ENCODE peak calls at places on chromosomes 11 and 22, in eight cellular contexts. V, D, E, T, H, B, W and Y are unnamed samples.

GRCh38 chr11:99422581-99423434 is 402.1 kb downstream of the CNTN5 start:
- DNase-seq in V (no peak), D (no peak), E (no peak), T (no peak), H (no peak), B (no peak), W (no peak), Y (no peak)

GRCh38 chr11:64874308-64874707 is 4.1 kb downstream of the EHD1 start:
- DNase-seq in V (no peak), D (no peak), E (no peak), T (peak), H (no peak), B (no peak), W (no peak), Y (peak)

GRCh38 chr11:116162541-116163230 is 610.1 kb downstream of the BUD13 start:
- DNase-seq in V (no peak), D (no peak), E (no peak), T (peak), H (no peak), B (no peak), W (no peak), Y (no peak)

GRCh38 chr11:131904756-131905155 is 534.3 kb downstream of the NTM start:
- DNase-seq in V (peak), D (no peak), E (no peak), T (no peak), H (no peak), B (no peak), W (no peak), Y (no peak)

GRCh38 chr11:119729581-119730346 is 764 bp upstream of the NECTIN1 start:
- DNase-seq in V (no peak), D (peak), E (no peak), T (peak), H (peak), B (no peak), W (peak), Y (peak)

GRCh38 chr22:48760481-48761238 is 1067.0 kb downstream of the BRD1 start:
- DNase-seq in V (no peak), D (no peak), E (no peak), T (no peak), H (no peak), B (peak), W (no peak), Y (no peak)

GRCh38 chr11:117097567-117098268 is 510 bp downstream of the SIK3 start:
- DNase-seq in V (no peak), D (peak), E (no peak), T (no peak), H (no peak), B (peak), W (peak), Y (peak)

GRCh38 chr11:114106986-114107385 is 47.5 kb downstream of the ZBTB16 start:
- DNase-seq in V (no peak), D (no peak), E (no peak), T (no peak), H (no peak), B (no peak), W (no peak), Y (no peak)

GRCh38 chr11:118615282-118615979 is 8.0 kb downstream of the PHLDB1 start:
- DNase-seq in V (no peak), D (no peak), E (no peak), T (no peak), H (no peak), B (peak), W (no peak), Y (no peak)

GRCh38 chr11:2385156-2386151 is 8.3 kb downstream of the CD81 start:
- DNase-seq in V (no peak), D (no peak), E (no peak), T (no peak), H (no peak), B (no peak), W (no peak), Y (no peak)

GRCh38 chr11:122046846-122047245 is 69.2 kb downstream of the BLID start:
- DNase-seq in V (no peak), D (no peak), E (no peak), T (no peak), H (peak), B (no peak), W (no peak), Y (no peak)

GRCh38 chr11:1005913-1006312 is 30.6 kb downstream of the MUC6 start:
- DNase-seq in V (no peak), D (no peak), E (no peak), T (no peak), H (peak), B (no peak), W (peak), Y (no peak)

GRCh38 chr22:37228106-37229011 is 15.7 kb downstream of the RAC2 start:
- DNase-seq in V (peak), D (no peak), E (peak), T (no peak), H (no peak), B (no peak), W (peak), Y (no peak)

GRCh38 chr11:102120437-102120935 is 10.2 kb downstream of the YAP1 start:
- DNase-seq in V (no peak), D (no peak), E (no peak), T (no peak), H (peak), B (no peak), W (no peak), Y (no peak)

GRCh38 chr11:64094463-64095223 is 58.9 kb downstream of the FLRT1 start:
- DNase-seq in V (peak), D (peak), E (peak), T (peak), H (peak), B (no peak), W (no peak), Y (no peak)

GRCh38 chr11:9609002-9609759 is 35.7 kb downstream of the WEE1 start:
- DNase-seq in V (no peak), D (no peak), E (no peak), T (no peak), H (no peak), B (no peak), W (no peak), Y (no peak)

GRCh38 chr22:19120829-19121630 is 1.2 kb downstream of the DGCR2 start:
- DNase-seq in V (no peak), D (peak), E (no peak), T (no peak), H (peak), B (peak), W (no peak), Y (no peak)

GRCh38 chr11:12410006-12410728 is 32.8 kb downstream of the PARVA start:
- DNase-seq in V (no peak), D (no peak), E (no peak), T (no peak), H (peak), B (no peak), W (no peak), Y (no peak)

GRCh38 chr11:92714111-92714510 is 255.3 kb upstream of the MTNR1B start:
- DNase-seq in V (no peak), D (no peak), E (no peak), T (no peak), H (no peak), B (no peak), W (no peak), Y (no peak)

GRCh38 chr11:86500500-86501170 is 125.9 kb downstream of the CCDC81 start:
- DNase-seq in V (no peak), D (no peak), E (no peak), T (no peak), H (no peak), B (no peak), W (no peak), Y (no peak)

GRCh38 chr11:134418119-134418840 is 6.2 kb upstream of the B3GAT1 start:
- DNase-seq in V (no peak), D (no peak), E (no peak), T (peak), H (peak), B (peak), W (no peak), Y (no peak)

GRCh38 chr11:68146704-68147474 is 25.7 kb upstream of the CHKA start:
- DNase-seq in V (no peak), D (peak), E (peak), T (peak), H (peak), B (peak), W (no peak), Y (no peak)

GRCh38 chr22:33921576-33922181 is 1.4 kb upstream of the LARGE1 start:
- DNase-seq in V (no peak), D (peak), E (no peak), T (no peak), H (peak), B (peak), W (peak), Y (peak)

GRCh38 chr22:44658371-44658953 is 43.5 kb upstream of the PRR5 start:
- DNase-seq in V (peak), D (peak), E (no peak), T (no peak), H (peak), B (no peak), W (peak), Y (peak)

GRCh38 chr11:82533628-82534353 is 199.9 kb downstream of the FAM181B start:
- DNase-seq in V (no peak), D (no peak), E (no peak), T (no peak), H (no peak), B (no peak), W (no peak), Y (no peak)

GRCh38 chr11:32893947-32894827 is 1.6 kb downstream of the QSER1 start:
- DNase-seq in V (peak), D (peak), E (no peak), T (peak), H (peak), B (no peak), W (no peak), Y (no peak)

GRCh38 chr11:32374261-32374711 is 61.1 kb downstream of the WT1 start:
- DNase-seq in V (no peak), D (peak), E (no peak), T (peak), H (no peak), B (no peak), W (no peak), Y (no peak)

GRCh38 chr11:73040046-73040445 is 102.1 kb downstream of the FCHSD2 start:
- DNase-seq in V (no peak), D (no peak), E (no peak), T (no peak), H (no peak), B (no peak), W (no peak), Y (peak)

GRCh38 chr22:50452649-50453048 is 22.2 kb downstream of the SBF1 start:
- DNase-seq in V (no peak), D (no peak), E (no peak), T (no peak), H (no peak), B (no peak), W (no peak), Y (no peak)

GRCh38 chr11:86247608-86248007 is 3.1 kb downstream of the EED start:
- DNase-seq in V (no peak), D (no peak), E (no peak), T (no peak), H (no peak), B (no peak), W (no peak), Y (no peak)

GRCh38 chr11:74948546-74948897 is 369 bp downstream of the XRRA1 start:
- DNase-seq in V (no peak), D (peak), E (no peak), T (no peak), H (peak), B (no peak), W (no peak), Y (no peak)

GRCh38 chr22:22099833-22100812 is 117.5 kb upstream of the TOP3B start:
- DNase-seq in V (no peak), D (no peak), E (no peak), T (no peak), H (peak), B (no peak), W (no peak), Y (no peak)

GRCh38 chr22:22691716-22692701 is 47.6 kb downstream of the GGTLC2 start:
- DNase-seq in V (no peak), D (no peak), E (no peak), T (no peak), H (peak), B (no peak), W (no peak), Y (no peak)

GRCh38 chr11:3920148-3920852 is 64.8 kb downstream of the STIM1 start:
- DNase-seq in V (no peak), D (no peak), E (no peak), T (no peak), H (peak), B (no peak), W (no peak), Y (no peak)

GRCh38 chr11:134409552-134410429 is 2.3 kb downstream of the B3GAT1 start:
- DNase-seq in V (no peak), D (no peak), E (no peak), T (no peak), H (no peak), B (no peak), W (no peak), Y (no peak)

GRCh38 chr11:61069427-61069826 is 32.9 kb upstream of the CD5 start:
- DNase-seq in V (no peak), D (no peak), E (no peak), T (no peak), H (no peak), B (no peak), W (no peak), Y (no peak)